ENCODE peak calls at places on chromosomes 5 and 9, in eight cellular contexts. W is tibial nerve, N is ovary, X is transverse colon, Z is HepG2, J is GM12878, T is H1, G is stomach. K is an unnamed sample. For H3K36me3, the result is how much of the 10 kb centered on the place peaks cover.

GRCh38 chr5:172939561-172939960 is 19.7 kb upstream of the RPL26L1 start:
- DNase-seq in W (no peak), N (no peak), X (no peak), Z (no peak), J (no peak), T (no peak), G (no peak), K (no peak)

GRCh38 chr9:136090768-136091581 is 4.1 kb downstream of the NACC2 start:
- DNase-seq in W (no peak), N (no peak), X (peak), Z (no peak), J (no peak), T (peak), G (no peak), K (no peak)

GRCh38 chr9:99431103-99431502 is 209.0 kb downstream of the SEC61B start:
- DNase-seq in W (no peak), N (no peak), X (no peak), Z (no peak), J (no peak), T (no peak), G (no peak), K (no peak)

GRCh38 chr5:176737001-176737745 is 73.2 kb upstream of the UNC5A start:
- DNase-seq in W (no peak), N (no peak), X (peak), Z (no peak), J (no peak), T (peak), G (peak), K (peak)

GRCh38 chr9:121439016-121439415 is 60.6 kb downstream of the GGTA1 start:
- DNase-seq in W (no peak), N (no peak), X (no peak), Z (no peak), J (no peak), T (no peak), G (no peak), K (no peak)

GRCh38 chr9:129823163-129823933 is 588 bp downstream of the TOR1A start:
- DNase-seq in W (no peak), N (no peak), X (no peak), Z (no peak), J (no peak), T (peak), G (no peak), K (no peak)

GRCh38 chr9:1837453-1838084 is 177.6 kb upstream of the SMARCA2 start:
- DNase-seq in W (no peak), N (no peak), X (peak), Z (peak), J (peak), T (peak), G (no peak), K (no peak)

GRCh38 chr9:17725399-17726010 is 146.6 kb downstream of the SH3GL2 start:
- DNase-seq in W (no peak), N (no peak), X (no peak), Z (no peak), J (no peak), T (no peak), G (no peak), K (no peak)

GRCh38 chr9:91320299-91320698 is 41.4 kb downstream of the AUH start:
- DNase-seq in W (no peak), N (no peak), X (no peak), Z (no peak), J (no peak), T (no peak), G (no peak), K (no peak)

GRCh38 chr5:175861337-175862130 is 9.8 kb upstream of the CPLX2 start:
- DNase-seq in W (no peak), N (no peak), X (no peak), Z (peak), J (no peak), T (no peak), G (no peak), K (no peak)

GRCh38 chr5:135438712-135439111 is 8.4 kb downstream of the DCANP1 start:
- DNase-seq in W (no peak), N (no peak), X (no peak), Z (no peak), J (no peak), T (peak), G (no peak), K (peak)

GRCh38 chr5:59559847-59560246 is 333.7 kb downstream of the PDE4D start:
- DNase-seq in W (no peak), N (no peak), X (no peak), Z (no peak), J (no peak), T (no peak), G (no peak), K (no peak)

GRCh38 chr9:70093944-70094343 is 50.3 kb downstream of the MAMDC2 start:
- DNase-seq in W (no peak), N (no peak), X (no peak), Z (no peak), J (no peak), T (no peak), G (no peak), K (no peak)

GRCh38 chr9:32701321-32702022 is 66.0 kb upstream of the TAF1L start:
- DNase-seq in W (no peak), N (no peak), X (no peak), Z (no peak), J (no peak), T (no peak), G (no peak), K (no peak)

GRCh38 chr9:117412006-117412715 is 2.7 kb downstream of the ASTN2 start:
- DNase-seq in W (no peak), N (no peak), X (no peak), Z (no peak), J (no peak), T (peak), G (no peak), K (no peak)

GRCh38 chr5:6225121-6225607 is 153.2 kb downstream of the MED10 start:
- DNase-seq in W (no peak), N (no peak), X (no peak), Z (no peak), J (no peak), T (no peak), G (no peak), K (no peak)

GRCh38 chr5:107887181-107887580 is 216.4 kb upstream of the EFNA5 start:
- DNase-seq in W (no peak), N (no peak), X (no peak), Z (no peak), J (no peak), T (no peak), G (no peak), K (no peak)

GRCh38 chr5:28117273-28118065 is 1079.1 kb upstream of the CDH9 start:
- DNase-seq in W (no peak), N (no peak), X (no peak), Z (no peak), J (no peak), T (no peak), G (no peak), K (no peak)

GRCh38 chr5:22514231-22514630 is 338.9 kb downstream of the CDH12 start:
- DNase-seq in W (no peak), N (no peak), X (no peak), Z (no peak), J (no peak), T (no peak), G (no peak), K (no peak)
- TF ChIP-seq EP300 in W (no peak), N (no peak), X (no peak), Z (no peak), J (no peak), T (no peak), G (no peak), K (no peak)

GRCh38 chr5:124235576-124235975 is 510.9 kb downstream of the ZNF608 start:
- DNase-seq in W (no peak), N (no peak), X (no peak), Z (no peak), J (no peak), T (no peak), G (no peak), K (no peak)

GRCh38 chr5:124240732-124241131 is 505.7 kb downstream of the ZNF608 start:
- DNase-seq in W (no peak), N (no peak), X (no peak), Z (no peak), J (no peak), T (no peak), G (no peak), K (no peak)

GRCh38 chr5:124236366-124237231 is 509.8 kb downstream of the ZNF608 start:
- DNase-seq in W (no peak), N (no peak), X (no peak), Z (no peak), J (no peak), T (no peak), G (no peak), K (no peak)

GRCh38 chr5:124239572-124239971 is 506.9 kb downstream of the ZNF608 start:
- DNase-seq in W (no peak), N (no peak), X (no peak), Z (no peak), J (no peak), T (no peak), G (no peak), K (no peak)

GRCh38 chr5:124238350-124238749 is 508.1 kb downstream of the ZNF608 start:
- DNase-seq in W (no peak), N (no peak), X (no peak), Z (no peak), J (no peak), T (no peak), G (no peak), K (no peak)
- TF ChIP-seq POLR2A in W (no peak), N (no peak), X (no peak), Z (no peak), J (no peak), T (no peak), G (no peak), K (no peak)

GRCh38 chr5:76692651-76693050 is 23.3 kb upstream of the F2R start:
- DNase-seq in W (no peak), N (no peak), X (no peak), Z (no peak), J (no peak), T (no peak), G (no peak), K (no peak)
- H3K36me3 ChIP-seq in W (under half), N (under half), X (under half), Z (under half), J (under half), T (under half), G (under half), K (under half)

GRCh38 chr5:54867310-54867944 is 118.0 kb downstream of the ESM1 start:
- DNase-seq in W (no peak), N (no peak), X (no peak), Z (peak), J (no peak), T (no peak), G (no peak), K (no peak)
- TF ChIP-seq EP300 in W (no peak), N (no peak), X (no peak), Z (no peak), J (no peak), T (no peak), G (no peak), K (no peak)

GRCh38 chr9:26954050-26954508 is 2.1 kb upstream of the IFT74 start:
- DNase-seq in W (no peak), N (no peak), X (no peak), Z (no peak), J (no peak), T (no peak), G (no peak), K (no peak)
- TF ChIP-seq POLR2A in W (no peak), N (no peak), X (no peak), Z (no peak), J (no peak), T (no peak), G (no peak), K (no peak)

GRCh38 chr5:39009280-39009679 is 64.9 kb downstream of the RICTOR start:
- DNase-seq in W (no peak), N (no peak), X (no peak), Z (no peak), J (no peak), T (no peak), G (no peak), K (no peak)

GRCh38 chr5:39006650-39007049 is 67.5 kb downstream of the RICTOR start:
- DNase-seq in W (no peak), N (no peak), X (no peak), Z (no peak), J (no peak), T (no peak), G (no peak), K (no peak)

GRCh38 chr5:39013938-39014337 is 60.3 kb downstream of the RICTOR start:
- DNase-seq in W (no peak), N (no peak), X (no peak), Z (no peak), J (no peak), T (no peak), G (no peak), K (no peak)

GRCh38 chr5:39005566-39006232 is 68.5 kb downstream of the RICTOR start:
- DNase-seq in W (no peak), N (no peak), X (no peak), Z (peak), J (no peak), T (no peak), G (no peak), K (no peak)

DNA sequence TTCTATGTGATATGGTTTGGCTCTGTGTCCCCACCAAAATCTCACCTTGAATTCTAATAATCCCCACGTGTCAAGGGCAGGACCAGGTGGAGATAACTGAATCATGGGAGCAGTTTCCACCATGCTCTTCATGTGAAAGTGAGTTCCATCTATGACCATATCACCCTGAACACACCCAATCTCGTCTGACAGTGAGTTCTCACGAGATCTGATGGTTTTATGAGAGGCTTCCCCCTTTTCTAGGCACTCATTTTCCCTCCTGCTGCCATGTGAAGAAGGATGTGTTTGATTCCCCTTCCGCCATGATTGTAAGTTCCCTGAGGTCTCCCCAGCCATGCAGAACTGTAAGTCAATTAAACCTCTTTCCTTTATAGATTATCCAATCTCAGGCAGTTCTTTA is 64.2 kb downstream of the RICTOR start:
- DNase-seq in W (no peak), N (no peak), X (no peak), Z (no peak), J (no peak), T (no peak), G (no peak), K (no peak)
- H3K36me3 ChIP-seq in W (under half), N (under half), X (under half), Z (under half), J (under half), T (under half), G (under half), K (under half)

GRCh38 chr9:82810902-82811301 is 252.0 kb downstream of the RASEF start:
- DNase-seq in W (no peak), N (no peak), X (no peak), Z (no peak), J (no peak), T (no peak), G (no peak), K (no peak)
- TF ChIP-seq EP300 in W (no peak), N (no peak), X (no peak), Z (no peak), J (no peak), T (peak), G (no peak), K (no peak)

DNA sequence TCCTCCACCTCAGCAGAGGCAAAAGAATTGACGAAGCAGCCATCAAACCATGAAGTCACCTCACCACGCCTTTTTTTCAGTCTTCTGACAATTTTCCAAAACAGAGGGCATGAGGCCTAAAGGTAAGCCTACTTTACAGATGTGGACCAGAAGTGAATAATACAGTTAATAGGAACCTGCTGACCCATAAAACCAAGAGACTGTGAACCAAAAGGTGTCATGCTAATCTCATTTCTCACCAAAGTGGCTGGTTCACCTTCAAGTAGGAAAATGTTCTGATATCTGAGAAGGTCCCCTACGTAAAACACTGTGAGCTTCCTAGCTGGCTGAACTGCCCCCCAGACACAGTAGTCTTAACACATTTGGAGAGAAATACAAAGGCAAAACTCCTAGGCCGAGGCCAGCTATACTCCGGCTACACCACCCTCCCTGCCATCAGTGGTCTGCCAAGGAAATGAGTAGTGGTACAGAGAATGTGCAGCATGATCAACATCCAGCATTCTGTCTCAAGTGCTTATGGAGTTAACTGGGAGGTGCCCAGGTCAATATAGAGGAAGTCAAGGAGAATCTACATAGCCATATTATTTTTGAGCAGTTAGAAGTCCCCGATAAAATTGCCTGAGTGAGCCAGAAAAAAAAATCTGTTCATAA is 19.3 kb upstream of the F2RL2 start:
- DNase-seq in W (no peak), N (no peak), X (no peak), Z (no peak), J (no peak), T (no peak), G (no peak), K (no peak)
- TF ChIP-seq POLR2A in W (no peak), N (no peak), X (no peak), Z (no peak), J (no peak), T (no peak), G (no peak), K (no peak)

GRCh38 chr5:43208658-43209057 is 16.6 kb downstream of the NIM1K start:
- DNase-seq in W (no peak), N (no peak), X (peak), Z (no peak), J (no peak), T (no peak), G (no peak), K (no peak)
- H3K36me3 ChIP-seq in W (under half), N (under half), X (under half), Z (under half), J (under half), T (under half), G (under half), K (under half)